ENCODE peak calls at places on chromosomes 11 and 22, in seven cellular contexts. D is WTC11, Q is heart left ventricle, K is neural progenitor cell, N is body of pancreas, T is MCF 10A, C is cardiac muscle cell. L is an unnamed sample.

GRCh38 chr11:108592591-108593213 is 866 bp downstream of the EXPH5 start:
- DNase-seq in Q (no peak), T (peak), C (no peak), K (no peak), N (peak), D (peak), L (no peak)

GRCh38 chr11:32960553-32961164 is 55.0 kb upstream of the DEPDC7 start:
- DNase-seq in C (peak), Q (no peak), N (no peak), K (peak), T (peak), D (no peak), L (peak)

GRCh38 chr11:8601376-8602133 is 7.5 kb upstream of the STK33 start:
- DNase-seq in C (peak), K (peak), T (no peak), Q (no peak), D (no peak), N (no peak), L (no peak)

GRCh38 chr11:66328307-66329144 is 7.7 kb downstream of the RIN1 start:
- DNase-seq in D (peak), C (peak), T (peak), N (peak), K (peak), Q (peak), L (no peak)

GRCh38 chr22:22880645-22881044 is 7.0 kb upstream of the IGLL5 start:
- DNase-seq in T (no peak), N (no peak), C (no peak), K (no peak), Q (no peak), D (no peak), L (no peak)

GRCh38 chr22:49011379-49011768 is 816.3 kb downstream of the BRD1 start:
- DNase-seq in T (no peak), Q (no peak), D (no peak), N (no peak), C (no peak), K (no peak), L (no peak)

GRCh38 chr11:12525466-12526055 is 148.2 kb downstream of the PARVA start:
- DNase-seq in C (no peak), D (no peak), N (no peak), T (no peak), K (no peak), Q (no peak), L (no peak)

GRCh38 chr22:36352775-36353507 is 34.8 kb downstream of the MYH9 start:
- DNase-seq in Q (no peak), D (no peak), N (peak), C (peak), T (peak), K (peak), L (no peak)

GRCh38 chr11:124581817-124582216 is 12.0 kb downstream of the OR8A1 start:
- DNase-seq in K (no peak), T (no peak), Q (no peak), C (peak), N (no peak), D (no peak), L (no peak)

GRCh38 chr11:82007536-82007935 is 726.1 kb downstream of the FAM181B start:
- DNase-seq in D (no peak), C (no peak), T (no peak), N (no peak), Q (no peak), K (no peak), L (no peak)

GRCh38 chr22:17159504-17159951 is 451 bp upstream of the HDHD5 start:
- DNase-seq in C (peak), T (peak), N (peak), D (no peak), Q (peak), K (peak), L (peak)

GRCh38 chr11:118918686-118919280 is 6.9 kb downstream of the BCL9L start:
- DNase-seq in N (no peak), T (no peak), K (no peak), Q (no peak), C (peak), D (no peak), L (no peak)

GRCh38 chr22:24069721-24070120 is 58.6 kb downstream of the CABIN1 start:
- DNase-seq in K (no peak), T (no peak), Q (no peak), N (no peak), D (no peak), C (no peak), L (no peak)

GRCh38 chr22:40001800-40002577 is 7.2 kb downstream of the FAM83F start:
- DNase-seq in D (no peak), N (no peak), T (peak), K (no peak), C (no peak), Q (no peak), L (no peak)

GRCh38 chr11:87879118-87879517 is 296.1 kb downstream of the RAB38 start:
- DNase-seq in Q (no peak), D (no peak), C (peak), K (no peak), T (peak), N (no peak), L (no peak)

GRCh38 chr11:12175694-12176241 is 65.4 kb downstream of the MICAL2 start:
- DNase-seq in N (no peak), C (peak), K (no peak), T (peak), Q (no peak), D (no peak), L (no peak)

GRCh38 chr11:57890521-57890920 is 128.9 kb downstream of the CTNND1 start:
- DNase-seq in K (no peak), T (no peak), D (no peak), Q (no peak), C (no peak), N (no peak), L (no peak)

GRCh38 chr11:131880279-131880678 is 509.9 kb downstream of the NTM start:
- DNase-seq in C (no peak), D (no peak), T (no peak), Q (no peak), N (no peak), K (peak), L (no peak)

GRCh38 chr22:44845796-44846720 is 93.7 kb downstream of the ARHGAP8 start:
- DNase-seq in Q (no peak), C (no peak), D (no peak), T (no peak), K (no peak), N (no peak), L (no peak)

GRCh38 chr11:76629133-76629852 is 41.3 kb downstream of the LRRC32 start:
- DNase-seq in K (no peak), N (no peak), C (peak), D (no peak), Q (no peak), T (no peak), L (no peak)

GRCh38 chr11:122917311-122917710 is 34.8 kb downstream of the JHY start:
- DNase-seq in N (peak), K (no peak), C (peak), T (peak), Q (no peak), D (no peak), L (no peak)

GRCh38 chr22:42933783-42934144 is 76.7 kb upstream of the ARFGAP3 start:
- DNase-seq in N (peak), T (peak), D (no peak), K (no peak), C (peak), Q (no peak), L (no peak)

GRCh38 chr22:50059185-50059880 is 1.2 kb upstream of the TTLL8 start:
- DNase-seq in Q (no peak), C (peak), T (peak), D (peak), K (peak), N (no peak), L (no peak)

GRCh38 chr11:133811850-133812685 is 33.2 kb downstream of the SPATA19 start:
- DNase-seq in K (no peak), N (no peak), Q (no peak), C (no peak), T (no peak), D (no peak), L (no peak)

GRCh38 chr22:37060801-37061610 is 9.5 kb downstream of the KCTD17 start:
- DNase-seq in C (no peak), T (no peak), Q (no peak), D (no peak), K (no peak), N (no peak), L (no peak)

GRCh38 chr22:48950151-48950915 is 877.3 kb downstream of the BRD1 start:
- DNase-seq in N (no peak), D (no peak), K (no peak), T (no peak), C (no peak), Q (no peak), L (no peak)

GRCh38 chr11:9047986-9048522 is 43.3 kb downstream of the SCUBE2 start:
- DNase-seq in K (peak), C (peak), Q (no peak), T (no peak), N (no peak), D (no peak), L (peak)

GRCh38 chr11:27524155-27524554 is 17.6 kb upstream of the LIN7C start:
- DNase-seq in Q (no peak), K (peak), D (peak), C (peak), N (no peak), T (peak), L (no peak)

GRCh38 chr11:64896448-64897022 is 18.1 kb upstream of the EHD1 start:
- DNase-seq in K (no peak), Q (no peak), T (no peak), D (no peak), C (no peak), N (no peak), L (no peak)

GRCh38 chr11:71119656-71120269 is 132.6 kb downstream of the SHANK2 start:
- DNase-seq in T (no peak), C (no peak), Q (peak), D (no peak), K (no peak), N (no peak), L (no peak)

GRCh38 chr11:64568584-64569140 is 22.4 kb upstream of the SLC22A12 start:
- DNase-seq in T (no peak), Q (no peak), D (no peak), K (no peak), N (no peak), C (no peak), L (no peak)

GRCh38 chr11:11584937-11585336 is 36.9 kb downstream of the GALNT18 start:
- DNase-seq in D (no peak), Q (no peak), N (no peak), T (peak), K (no peak), C (peak), L (no peak)

GRCh38 chr11:132992838-132993680 is 539.2 kb downstream of the OPCML start:
- DNase-seq in Q (no peak), D (no peak), T (no peak), K (peak), N (no peak), C (peak), L (no peak)

GRCh38 chr22:46122511-46122971 is 27.8 kb upstream of the PPARA start:
- DNase-seq in K (peak), Q (peak), T (peak), D (peak), C (peak), N (peak), L (no peak)

GRCh38 chr22:45768490-45768889 is 96.9 kb downstream of the ATXN10 start:
- DNase-seq in T (no peak), Q (no peak), K (peak), C (no peak), N (no peak), D (no peak), L (no peak)

GRCh38 chr11:112795142-112795815 is 165.9 kb upstream of the NCAM1 start:
- DNase-seq in T (peak), C (peak), N (no peak), K (peak), D (peak), Q (no peak), L (no peak)

GRCh38 chr11:106021181-106021966 is 666 bp downstream of the MSANTD4 start:
- DNase-seq in T (peak), C (peak), Q (no peak), N (no peak), K (no peak), D (peak), L (no peak)

GRCh38 chr11:106022795-106023275 is 795 bp upstream of the MSANTD4 start:
- DNase-seq in K (no peak), D (no peak), C (no peak), T (no peak), N (no peak), Q (no peak), L (no peak)

GRCh38 chr11:106017088-106017487 is 5.0 kb downstream of the MSANTD4 start:
- DNase-seq in C (no peak), Q (no peak), K (no peak), D (no peak), T (no peak), N (no peak), L (no peak)

DNA sequence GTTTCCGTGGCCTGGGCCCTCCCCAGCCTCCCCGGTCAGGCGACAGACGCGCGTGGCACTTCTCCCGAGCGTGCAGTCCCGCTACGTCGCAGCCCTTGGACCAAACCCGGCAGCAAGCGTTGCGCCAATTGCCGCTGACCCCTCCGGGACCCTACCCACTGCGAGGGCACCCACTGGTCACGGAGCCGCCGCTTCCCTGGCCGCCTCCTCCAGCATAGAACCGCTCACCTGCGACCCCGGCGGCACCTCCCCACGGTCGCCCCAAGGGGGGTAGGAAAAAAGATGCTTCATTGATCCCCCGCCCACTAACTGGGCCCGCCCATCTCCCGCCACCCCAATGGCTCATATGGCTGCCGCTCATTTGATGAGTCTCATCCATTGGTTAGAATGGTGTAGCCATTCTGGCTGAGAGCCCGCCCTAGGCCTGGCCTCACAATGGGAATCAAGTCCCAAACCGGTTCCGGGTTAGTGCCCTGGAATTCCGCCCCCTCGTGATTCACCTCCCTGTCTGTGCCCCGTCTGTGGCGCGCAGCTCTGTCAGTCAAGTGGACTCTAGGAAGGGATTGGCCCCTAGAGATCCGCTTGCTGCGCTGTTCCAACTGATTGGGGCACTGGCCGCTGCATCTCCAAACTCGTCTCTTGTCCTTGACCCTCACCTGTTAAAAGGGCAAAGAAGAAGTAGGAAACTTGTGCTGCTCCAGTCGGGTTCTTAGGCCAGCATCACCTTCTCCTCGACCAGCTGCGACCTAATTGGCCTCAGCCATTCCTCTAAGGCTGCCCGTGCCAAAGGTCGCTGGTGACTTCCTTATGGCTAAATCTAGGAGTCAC is at the start of gene MSANTD4:
- DNase-seq in N (peak), T (peak), C (peak), K (peak), Q (peak), D (peak), L (peak)
- TF ChIP-seq CTCF in N (no peak), T (no peak), C (no peak), K (no peak), Q (no peak), D (no peak), L (no peak)

DNA sequence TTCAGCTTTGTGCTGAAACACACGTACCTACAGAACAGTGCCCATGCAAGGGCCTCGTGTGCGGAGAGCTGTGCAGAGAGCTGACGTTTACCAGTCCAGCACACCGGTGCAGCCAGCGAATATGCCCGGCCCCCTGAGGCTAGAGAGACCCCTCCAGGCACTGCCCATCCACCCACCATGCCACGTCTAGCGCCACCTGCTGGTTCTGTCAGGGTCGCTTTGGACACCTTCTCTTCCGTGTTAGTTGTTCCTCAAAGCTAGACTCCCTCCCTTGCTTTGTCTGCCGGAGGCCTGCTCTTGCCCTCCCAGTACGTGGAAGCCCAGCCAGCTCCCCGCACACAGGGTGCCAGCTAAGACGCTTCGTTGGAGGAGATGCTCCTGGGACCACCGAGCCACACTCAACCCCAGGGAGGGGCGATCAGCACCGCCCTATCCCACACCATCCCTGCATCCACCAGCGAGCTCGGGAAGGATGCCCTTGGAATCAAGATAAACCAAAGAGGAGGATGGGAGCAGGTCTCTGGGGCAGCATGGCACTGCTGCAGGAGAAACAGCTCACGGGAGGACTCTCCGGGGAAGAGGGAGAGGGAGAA is 43.4 kb downstream of the CPT1A start:
- DNase-seq in T (peak), C (peak), Q (no peak), N (no peak), K (peak), D (peak), L (no peak)
- TF ChIP-seq CTCF in T (peak), C (peak), Q (peak), N (no peak), K (peak), D (peak), L (peak)

GRCh38 chr22:20106849-20107237 is 9.1 kb upstream of the RANBP1 start:
- DNase-seq in T (no peak), C (no peak), D (no peak), N (no peak), K (no peak), Q (peak), L (no peak)

GRCh38 chr22:20107471-20107901 is 8.4 kb upstream of the RANBP1 start:
- DNase-seq in K (no peak), C (no peak), T (no peak), Q (peak), N (no peak), D (no peak), L (no peak)

GRCh38 chr22:20107951-20108756 is 7.8 kb upstream of the RANBP1 start:
- DNase-seq in Q (peak), C (no peak), D (no peak), N (no peak), T (no peak), K (no peak), L (no peak)

GRCh38 chr22:20105456-20106204 is 10.3 kb upstream of the RANBP1 start:
- DNase-seq in Q (no peak), C (no peak), K (no peak), N (no peak), D (no peak), T (no peak), L (no peak)

DNA sequence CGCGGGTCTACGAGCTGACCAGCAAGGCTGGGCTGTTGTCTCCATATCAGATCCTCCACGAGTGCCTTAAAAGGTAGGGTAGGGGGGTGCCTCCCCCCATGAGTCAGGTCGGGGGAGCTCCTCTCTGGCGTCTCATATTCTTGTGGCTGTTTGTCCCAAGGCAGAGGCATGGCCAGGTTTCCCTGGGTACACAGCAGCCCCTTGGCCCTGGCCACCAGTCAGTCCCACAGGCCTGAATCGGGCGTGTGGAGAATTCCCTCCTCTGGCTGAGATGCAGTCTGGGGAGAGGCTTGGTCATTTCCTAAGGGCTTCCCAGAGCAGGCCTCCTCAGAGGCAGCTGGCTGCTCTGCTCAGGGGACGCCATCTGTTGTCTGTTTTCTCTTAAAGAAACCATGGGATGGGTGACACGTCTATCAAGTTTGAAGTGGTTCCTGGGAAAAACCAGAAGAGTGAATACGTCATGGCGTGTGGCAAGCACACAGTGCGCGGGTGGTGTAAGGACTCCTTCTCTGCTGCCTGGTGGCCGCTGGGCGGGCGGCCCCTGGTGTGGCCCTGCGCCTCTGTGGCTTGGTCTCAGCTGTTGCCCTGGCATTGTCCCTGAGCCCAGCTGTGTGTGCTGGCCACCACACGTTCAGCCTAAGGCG is 9.6 kb upstream of the RANBP1 start:
- DNase-seq in D (no peak), K (no peak), C (no peak), Q (peak), T (no peak), N (no peak), L (no peak)
- TF ChIP-seq CTCF in D (no peak), K (no peak), C (no peak), Q (no peak), T (no peak), N (no peak), L (no peak)

DNA sequence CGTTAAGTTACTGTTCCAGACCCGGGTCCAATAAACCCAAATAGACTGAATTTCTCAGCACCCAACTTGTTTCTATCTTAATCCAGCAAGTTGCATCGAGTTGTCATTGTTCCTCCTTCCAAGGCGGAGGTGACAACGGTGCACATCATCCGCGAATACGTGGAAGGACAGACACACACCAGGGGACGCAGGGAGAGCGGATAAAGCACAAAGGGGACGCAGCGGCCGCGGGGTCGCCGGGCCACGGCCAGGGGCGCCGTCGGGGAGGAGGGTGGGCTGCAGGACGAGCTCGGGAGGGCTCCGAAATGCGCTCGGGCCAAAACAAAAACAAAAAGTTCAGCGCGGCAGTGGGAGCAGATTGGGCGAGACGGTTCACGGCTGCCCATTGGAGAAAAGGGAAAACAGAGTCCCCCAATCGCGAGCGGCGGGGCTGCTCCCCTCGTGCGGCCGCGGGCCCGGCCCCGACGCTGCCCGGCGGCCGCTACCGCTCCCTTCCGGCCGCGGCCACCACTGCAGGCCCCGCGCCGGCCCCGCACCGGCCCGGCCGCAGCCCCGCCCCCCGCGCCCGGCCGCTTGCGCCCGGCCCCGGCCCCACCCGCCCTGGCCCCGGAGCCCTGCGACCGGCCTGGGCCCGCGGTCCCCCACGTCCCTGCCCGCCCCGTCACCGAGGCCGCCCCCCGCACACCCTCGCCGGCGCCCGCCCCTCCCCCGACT is 518 bp downstream of the KMT5B start:
- DNase-seq in T (peak), C (peak), Q (peak), K (peak), N (peak), D (peak), L (no peak)
- TF ChIP-seq CTCF in T (no peak), C (no peak), Q (peak), K (peak), N (peak), D (no peak), L (peak)